ENCODE peak calls at places on chromosome 13, in five cellular contexts. One of them, this sample, is unnamed.

GRCh38 chr13:43360911-43361605 is 337.7 kb downstream of the DNAJC15 start:
- DNase-seq in Panc1: no peak
- DNase-seq in fibroblast of pulmonary artery: peak
- DNase-seq in stomach: no peak
- DNase-seq in AG04449: no peak
- DNase-seq in this sample: peak

GRCh38 chr13:97719759-97720158 is 233.7 kb upstream of the IPO5 start:
- DNase-seq in stomach: no peak
- DNase-seq in Panc1: no peak
- DNase-seq in AG04449: no peak
- DNase-seq in fibroblast of pulmonary artery: no peak
- DNase-seq in this sample: no peak

GRCh38 chr13:80029170-80029569 is 311.8 kb downstream of the SPRY2 start:
- DNase-seq in fibroblast of pulmonary artery: no peak
- DNase-seq in Panc1: no peak
- DNase-seq in AG04449: no peak
- DNase-seq in stomach: no peak
- DNase-seq in this sample: no peak

GRCh38 chr13:32409561-32410440 is 18.1 kb downstream of the N4BP2L1 start:
- DNase-seq in AG04449: no peak
- DNase-seq in stomach: no peak
- DNase-seq in fibroblast of pulmonary artery: peak
- DNase-seq in Panc1: no peak
- DNase-seq in this sample: peak

GRCh38 chr13:32164622-32165268 is 133.2 kb downstream of the FRY start:
- DNase-seq in fibroblast of pulmonary artery: peak
- DNase-seq in stomach: no peak
- DNase-seq in Panc1: no peak
- DNase-seq in AG04449: no peak
- DNase-seq in this sample: peak

GRCh38 chr13:30376426-30377311 is 45.6 kb upstream of the UBE2L5 start:
- DNase-seq in fibroblast of pulmonary artery: no peak
- DNase-seq in Panc1: no peak
- DNase-seq in AG04449: no peak
- DNase-seq in stomach: peak
- DNase-seq in this sample: no peak

GRCh38 chr13:102530751-102531150 is 66.0 kb upstream of the TPP2 start:
- DNase-seq in stomach: no peak
- DNase-seq in fibroblast of pulmonary artery: no peak
- DNase-seq in AG04449: no peak
- DNase-seq in Panc1: no peak
- DNase-seq in this sample: no peak

GRCh38 chr13:44842158-44842557 is 147.1 kb downstream of the NUFIP1 start:
- DNase-seq in AG04449: peak
- DNase-seq in fibroblast of pulmonary artery: peak
- DNase-seq in stomach: no peak
- DNase-seq in Panc1: no peak
- DNase-seq in this sample: peak

GRCh38 chr13:27556109-27556508 is 64.2 kb downstream of the LNX2 start:
- DNase-seq in fibroblast of pulmonary artery: peak
- DNase-seq in Panc1: no peak
- DNase-seq in stomach: no peak
- DNase-seq in AG04449: peak
- DNase-seq in this sample: no peak

GRCh38 chr13:95805921-95806320 is 129.0 kb downstream of the DNAJC3 start:
- DNase-seq in stomach: no peak
- DNase-seq in AG04449: no peak
- DNase-seq in Panc1: no peak
- DNase-seq in fibroblast of pulmonary artery: no peak
- DNase-seq in this sample: no peak

GRCh38 chr13:49524740-49525501 is 29.2 kb downstream of the PHF11 start:
- DNase-seq in stomach: no peak
- DNase-seq in Panc1: no peak
- DNase-seq in AG04449: no peak
- DNase-seq in fibroblast of pulmonary artery: no peak
- DNase-seq in this sample: no peak

GRCh38 chr13:100675660-100676129 is 1.1 kb upstream of the TMTC4 start:
- DNase-seq in fibroblast of pulmonary artery: no peak
- DNase-seq in AG04449: no peak
- DNase-seq in stomach: no peak
- DNase-seq in Panc1: no peak
- DNase-seq in this sample: no peak

GRCh38 chr13:44147222-44147621 is 226.4 kb upstream of the SERP2 start:
- DNase-seq in fibroblast of pulmonary artery: no peak
- DNase-seq in stomach: no peak
- DNase-seq in AG04449: no peak
- DNase-seq in Panc1: no peak
- DNase-seq in this sample: no peak

GRCh38 chr13:28442872-28443271 is 52.1 kb downstream of the FLT1 start:
- DNase-seq in stomach: no peak
- DNase-seq in Panc1: no peak
- DNase-seq in fibroblast of pulmonary artery: no peak
- DNase-seq in AG04449: no peak
- DNase-seq in this sample: no peak

GRCh38 chr13:52847322-52847681 is 1.1 kb downstream of the PCDH8 start:
- DNase-seq in Panc1: no peak
- DNase-seq in AG04449: no peak
- DNase-seq in fibroblast of pulmonary artery: no peak
- DNase-seq in stomach: no peak
- DNase-seq in this sample: no peak

GRCh38 chr13:53382008-53382407 is 353.4 kb downstream of the OLFM4 start:
- DNase-seq in AG04449: no peak
- DNase-seq in Panc1: no peak
- DNase-seq in stomach: no peak
- DNase-seq in fibroblast of pulmonary artery: no peak
- DNase-seq in this sample: no peak

GRCh38 chr13:77479326-77479725 is 56.2 kb upstream of the SCEL start:
- DNase-seq in AG04449: no peak
- DNase-seq in stomach: no peak
- DNase-seq in Panc1: no peak
- DNase-seq in fibroblast of pulmonary artery: no peak
- DNase-seq in this sample: no peak

GRCh38 chr13:77476456-77476855 is 59.0 kb upstream of the SCEL start:
- DNase-seq in AG04449: no peak
- DNase-seq in stomach: no peak
- DNase-seq in Panc1: no peak
- DNase-seq in fibroblast of pulmonary artery: no peak
- DNase-seq in this sample: no peak

GRCh38 chr13:77477299-77477848 is 58.1 kb upstream of the SCEL start:
- DNase-seq in Panc1: no peak
- DNase-seq in AG04449: no peak
- DNase-seq in fibroblast of pulmonary artery: no peak
- DNase-seq in stomach: no peak
- DNase-seq in this sample: no peak

GRCh38 chr13:77480071-77480470 is 55.4 kb upstream of the SCEL start:
- DNase-seq in Panc1: no peak
- DNase-seq in AG04449: no peak
- DNase-seq in stomach: no peak
- DNase-seq in fibroblast of pulmonary artery: peak
- DNase-seq in this sample: no peak

GRCh38 chr13:77478645-77478997 is 56.9 kb upstream of the SCEL start:
- DNase-seq in Panc1: no peak
- DNase-seq in stomach: no peak
- DNase-seq in fibroblast of pulmonary artery: no peak
- DNase-seq in AG04449: no peak
- DNase-seq in this sample: no peak
- TF ChIP-seq CTCF in Panc1: peak
- TF ChIP-seq CTCF in stomach: no peak
- TF ChIP-seq CTCF in fibroblast of pulmonary artery: no peak
- TF ChIP-seq CTCF in AG04449: no peak
- TF ChIP-seq CTCF in this sample: no peak

GRCh38 chr13:112158961-112159360 is 92.0 kb downstream of the SOX1 start:
- DNase-seq in Panc1: no peak
- DNase-seq in stomach: no peak
- DNase-seq in AG04449: no peak
- DNase-seq in fibroblast of pulmonary artery: no peak
- DNase-seq in this sample: no peak
- H3K4me3 ChIP-seq in Panc1: no peak
- H3K4me3 ChIP-seq in stomach: no peak
- H3K4me3 ChIP-seq in AG04449: no peak
- H3K4me3 ChIP-seq in fibroblast of pulmonary artery: no peak
- H3K4me3 ChIP-seq in this sample: no peak

GRCh38 chr13:24851546-24851945 is 87.6 kb downstream of the RNF17 start:
- DNase-seq in AG04449: no peak
- DNase-seq in fibroblast of pulmonary artery: peak
- DNase-seq in stomach: no peak
- DNase-seq in Panc1: no peak
- DNase-seq in this sample: peak
- TF ChIP-seq CTCF in AG04449: no peak
- TF ChIP-seq CTCF in fibroblast of pulmonary artery: no peak
- TF ChIP-seq CTCF in stomach: no peak
- TF ChIP-seq CTCF in Panc1: no peak
- TF ChIP-seq CTCF in this sample: no peak

DNA sequence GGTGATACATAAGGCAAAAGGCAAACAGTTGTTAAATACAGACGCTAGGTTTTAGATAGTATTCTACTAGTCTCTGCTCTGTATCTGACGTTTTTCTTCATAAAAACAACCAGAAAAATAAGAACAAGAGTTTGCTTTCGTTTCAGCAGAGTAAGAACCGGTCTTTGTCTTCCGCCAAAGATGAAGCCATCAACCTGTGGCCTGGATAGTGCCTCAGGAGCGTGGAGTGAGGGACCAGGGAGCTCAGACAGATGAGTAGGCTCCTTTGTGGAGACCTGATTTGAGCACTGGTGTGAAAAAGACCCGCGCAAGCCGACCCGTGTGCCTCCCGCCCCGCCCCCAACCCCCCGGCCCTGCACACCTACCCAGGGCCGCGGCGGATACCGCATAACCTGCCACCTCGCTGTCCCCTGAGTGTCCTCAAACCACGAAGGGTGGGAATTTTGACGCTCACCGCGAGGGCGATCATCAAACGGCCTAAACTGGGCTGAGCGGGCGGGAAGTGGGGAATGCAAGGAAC is 969 bp upstream of the LMO7 start:
- DNase-seq in fibroblast of pulmonary artery: no peak
- DNase-seq in Panc1: no peak
- DNase-seq in stomach: no peak
- DNase-seq in AG04449: no peak
- DNase-seq in this sample: peak
- H3K4me3 ChIP-seq in fibroblast of pulmonary artery: peak
- H3K4me3 ChIP-seq in Panc1: peak
- H3K4me3 ChIP-seq in stomach: peak
- H3K4me3 ChIP-seq in AG04449: peak
- H3K4me3 ChIP-seq in this sample: peak

GRCh38 chr13:109567315-109567714 is 219.1 kb downstream of the IRS2 start:
- DNase-seq in Panc1: no peak
- DNase-seq in stomach: no peak
- DNase-seq in AG04449: no peak
- DNase-seq in fibroblast of pulmonary artery: peak
- DNase-seq in this sample: no peak
- TF ChIP-seq CTCF in Panc1: no peak
- TF ChIP-seq CTCF in stomach: no peak
- TF ChIP-seq CTCF in AG04449: no peak
- TF ChIP-seq CTCF in fibroblast of pulmonary artery: peak
- TF ChIP-seq CTCF in this sample: peak

GRCh38 chr13:106001443-106001842 is 534.0 kb downstream of the EFNB2 start:
- DNase-seq in stomach: no peak
- DNase-seq in AG04449: no peak
- DNase-seq in fibroblast of pulmonary artery: no peak
- DNase-seq in Panc1: no peak
- DNase-seq in this sample: no peak

GRCh38 chr13:105994340-105994739 is 541.1 kb downstream of the EFNB2 start:
- DNase-seq in AG04449: no peak
- DNase-seq in stomach: no peak
- DNase-seq in Panc1: no peak
- DNase-seq in fibroblast of pulmonary artery: no peak
- DNase-seq in this sample: no peak

GRCh38 chr13:105996391-105997028 is 539.0 kb downstream of the EFNB2 start:
- DNase-seq in stomach: no peak
- DNase-seq in AG04449: no peak
- DNase-seq in fibroblast of pulmonary artery: no peak
- DNase-seq in Panc1: no peak
- DNase-seq in this sample: no peak

GRCh38 chr13:105997436-105998232 is 537.8 kb downstream of the EFNB2 start:
- DNase-seq in AG04449: no peak
- DNase-seq in stomach: no peak
- DNase-seq in fibroblast of pulmonary artery: peak
- DNase-seq in Panc1: no peak
- DNase-seq in this sample: peak

DNA sequence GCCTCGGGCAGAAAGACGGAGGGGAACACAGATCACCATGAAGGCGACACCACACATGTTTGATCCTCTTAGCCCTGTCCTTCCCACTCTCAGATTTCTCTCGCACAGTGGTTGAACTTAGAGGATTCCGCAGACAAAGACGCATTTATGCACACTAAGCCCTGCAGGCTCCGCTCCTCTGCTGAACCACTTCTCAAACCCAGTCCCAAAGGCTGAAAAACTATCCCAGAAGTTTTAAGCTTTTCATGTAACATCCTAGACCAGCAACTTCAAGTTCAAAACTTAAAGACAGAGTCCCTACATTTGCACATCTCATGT is 537.3 kb downstream of the EFNB2 start:
- DNase-seq in fibroblast of pulmonary artery: no peak
- DNase-seq in stomach: no peak
- DNase-seq in AG04449: no peak
- DNase-seq in Panc1: no peak
- DNase-seq in this sample: no peak
- H3K4me3 ChIP-seq in fibroblast of pulmonary artery: no peak
- H3K4me3 ChIP-seq in stomach: no peak
- H3K4me3 ChIP-seq in AG04449: no peak
- H3K4me3 ChIP-seq in Panc1: no peak
- H3K4me3 ChIP-seq in this sample: no peak

DNA sequence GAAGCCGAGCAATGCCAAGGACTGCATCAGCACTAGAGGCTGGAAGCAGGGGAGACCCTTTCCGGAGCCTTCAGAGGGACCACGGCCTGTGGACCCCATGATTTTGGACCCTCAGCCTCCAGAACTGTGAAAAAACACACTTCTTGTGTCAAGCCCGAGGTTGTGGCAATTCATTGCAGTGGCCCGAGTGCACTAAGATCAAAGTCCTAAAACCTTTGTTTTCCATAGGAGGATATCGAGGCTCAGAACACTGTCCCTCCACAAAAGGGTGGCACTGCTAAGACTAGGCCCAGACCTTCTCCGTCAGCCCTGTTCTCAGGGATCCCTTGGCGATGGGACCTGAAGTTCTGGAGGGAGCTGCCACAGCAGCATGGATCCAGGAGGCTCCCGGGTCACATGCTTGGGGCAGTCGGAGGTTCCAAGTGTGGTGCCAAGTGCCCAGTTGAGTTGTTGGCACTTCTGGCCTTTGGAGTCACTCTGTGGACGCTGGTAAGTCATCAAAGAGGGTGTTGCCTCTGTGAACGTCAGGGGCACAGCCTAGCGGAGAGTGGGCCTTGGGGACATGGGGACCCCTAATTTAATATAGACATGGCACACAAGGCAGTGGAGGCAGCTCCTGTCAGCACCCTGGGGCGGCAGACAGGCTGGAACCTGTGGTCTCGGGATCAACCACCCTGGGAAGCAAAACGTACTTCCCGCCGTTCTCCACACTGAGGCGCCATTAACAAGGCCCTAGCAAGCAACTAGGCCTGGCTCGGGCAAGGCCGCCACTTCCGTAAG is 199.2 kb downstream of the COL4A1 start:
- DNase-seq in AG04449: no peak
- DNase-seq in stomach: no peak
- DNase-seq in Panc1: no peak
- DNase-seq in fibroblast of pulmonary artery: no peak
- DNase-seq in this sample: no peak
- TF ChIP-seq CTCF in AG04449: no peak
- TF ChIP-seq CTCF in stomach: no peak
- TF ChIP-seq CTCF in Panc1: no peak
- TF ChIP-seq CTCF in fibroblast of pulmonary artery: peak
- TF ChIP-seq CTCF in this sample: no peak